ENCODE peak calls at places on chromosomes 3 and 15, in five cellular contexts. Y is heart right ventricle, U is lung, L is mucosa of descending colon, V is right atrium auricular region. S is an unnamed sample.

GRCh38 chr3:44682182-44682896 is 30.1 kb upstream of the ZNF502 start:
- DNase-seq in Y (no peak), U (no peak), L (no peak), V (no peak), S (no peak)

GRCh38 chr15:56176996-56177395 is 66.7 kb downstream of the RFX7 start:
- DNase-seq in L (no peak), V (no peak), U (no peak), Y (no peak), S (no peak)

GRCh38 chr15:42371125-42371524 is 11.8 kb downstream of the CAPN3 start:
- DNase-seq in L (no peak), V (no peak), Y (no peak), U (no peak), S (no peak)

GRCh38 chr3:58518304-58518789 is 18.6 kb downstream of the ACOX2 start:
- DNase-seq in U (no peak), V (peak; percentile 5), Y (no peak), L (no peak), S (no peak)

GRCh38 chr3:187689984-187690383 is 12.4 kb downstream of the RTP2 start:
- DNase-seq in L (no peak), U (no peak), V (no peak), Y (no peak), S (no peak)

GRCh38 chr3:118618247-118619040 is 416.2 kb downstream of the IGSF11 start:
- DNase-seq in Y (no peak), V (no peak), L (no peak), U (no peak), S (no peak)

GRCh38 chr3:169146112-169146665 is 517.3 kb downstream of the MECOM start:
- DNase-seq in U (peak; percentile 60), Y (peak; percentile 62), V (peak; percentile 86), L (peak; percentile 70), S (no peak)

GRCh38 chr3:133991637-133992036 is 38.1 kb downstream of the SLCO2A1 start:
- DNase-seq in L (no peak), Y (no peak), V (peak; percentile 40), U (no peak), S (no peak)

GRCh38 chr3:185528481-185529009 is 23.8 kb downstream of the LIPH start:
- DNase-seq in L (no peak), Y (no peak), U (no peak), V (no peak), S (no peak)

GRCh38 chr3:71127052-71127451 is 456.5 kb downstream of the FOXP1 start:
- DNase-seq in L (no peak), Y (no peak), U (no peak), V (no peak), S (no peak)

GRCh38 chr15:77830041-77830440 is 197.3 kb upstream of the LINGO1 start:
- DNase-seq in L (no peak), Y (no peak), U (no peak), V (no peak), S (no peak)

GRCh38 chr3:112814256-112814655 is 32.4 kb downstream of the CD200R1L start:
- DNase-seq in V (no peak), Y (no peak), L (no peak), U (no peak), S (no peak)

GRCh38 chr15:49686626-49687025 is 65.8 kb downstream of the DTWD1 start:
- DNase-seq in V (no peak), Y (no peak), L (no peak), U (no peak), S (no peak)

GRCh38 chr3:39191103-39191502 is 1.3 kb downstream of the XIRP1 start:
- DNase-seq in Y (no peak), V (no peak), L (no peak), U (no peak), S (no peak)

GRCh38 chr3:187027531-187027936 is 97.2 kb downstream of the ST6GAL1 start:
- DNase-seq in L (no peak), V (no peak), U (no peak), Y (no peak), S (peak; percentile 91)

GRCh38 chr3:18439281-18439680 is 14.1 kb upstream of the SATB1 start:
- DNase-seq in L (no peak), Y (no peak), V (no peak), U (no peak), S (no peak)

GRCh38 chr3:14803101-14803980 is 15.4 kb upstream of the FGD5 start:
- DNase-seq in V (no peak), L (no peak), U (no peak), Y (no peak), S (no peak)

GRCh38 chr3:23650371-23651140 is 155.2 kb upstream of the UBE2E1 start:
- DNase-seq in Y (no peak), V (no peak), U (no peak), L (no peak), S (no peak)

GRCh38 chr3:155428558-155428957 is 135.1 kb upstream of the STRIT1 start:
- DNase-seq in U (no peak), L (no peak), V (no peak), Y (no peak), S (no peak)

GRCh38 chr3:120855665-120856437 is 52.2 kb upstream of the STXBP5L start:
- DNase-seq in V (peak; percentile 59), L (no peak), U (no peak), Y (peak; percentile 8), S (no peak)

GRCh38 chr3:113249111-113249510 is 37.8 kb downstream of the BOC start:
- DNase-seq in U (no peak), V (no peak), L (no peak), Y (no peak), S (no peak)

GRCh38 chr3:186750316-186750715 is 33.1 kb upstream of the EIF4A2 start:
- DNase-seq in Y (no peak), L (no peak), V (no peak), U (no peak), S (no peak)

GRCh38 chr3:151011427-151011826 is 38.9 kb upstream of the CLRN1 start:
- DNase-seq in U (no peak), V (no peak), Y (no peak), L (no peak), S (no peak)

GRCh38 chr3:45972534-45973402 is 22.9 kb downstream of the FYCO1 start:
- DNase-seq in V (no peak), Y (no peak), L (no peak), U (peak; percentile 54), S (no peak)

GRCh38 chr15:73330206-73331051 is 38.3 kb downstream of the HCN4 start:
- DNase-seq in L (no peak), V (no peak), Y (no peak), U (no peak), S (no peak)

GRCh38 chr3:32009957-32010356 is 28.4 kb downstream of the ZNF860 start:
- DNase-seq in U (no peak), L (no peak), Y (no peak), V (no peak), S (no peak)

GRCh38 chr3:65666426-65667091 is 372.2 kb downstream of the MAGI1 start:
- DNase-seq in L (no peak), U (no peak), V (no peak), Y (no peak), S (no peak)

GRCh38 chr15:81400640-81401236 is 26.7 kb upstream of the TMC3 start:
- DNase-seq in U (no peak), Y (no peak), V (no peak), L (no peak), S (peak; percentile 58)

GRCh38 chr15:101027273-101027901 is 108.2 kb downstream of the LRRK1 start:
- DNase-seq in L (no peak), Y (peak; percentile 3), V (peak; percentile 49), U (peak; percentile 27), S (no peak)

DNA sequence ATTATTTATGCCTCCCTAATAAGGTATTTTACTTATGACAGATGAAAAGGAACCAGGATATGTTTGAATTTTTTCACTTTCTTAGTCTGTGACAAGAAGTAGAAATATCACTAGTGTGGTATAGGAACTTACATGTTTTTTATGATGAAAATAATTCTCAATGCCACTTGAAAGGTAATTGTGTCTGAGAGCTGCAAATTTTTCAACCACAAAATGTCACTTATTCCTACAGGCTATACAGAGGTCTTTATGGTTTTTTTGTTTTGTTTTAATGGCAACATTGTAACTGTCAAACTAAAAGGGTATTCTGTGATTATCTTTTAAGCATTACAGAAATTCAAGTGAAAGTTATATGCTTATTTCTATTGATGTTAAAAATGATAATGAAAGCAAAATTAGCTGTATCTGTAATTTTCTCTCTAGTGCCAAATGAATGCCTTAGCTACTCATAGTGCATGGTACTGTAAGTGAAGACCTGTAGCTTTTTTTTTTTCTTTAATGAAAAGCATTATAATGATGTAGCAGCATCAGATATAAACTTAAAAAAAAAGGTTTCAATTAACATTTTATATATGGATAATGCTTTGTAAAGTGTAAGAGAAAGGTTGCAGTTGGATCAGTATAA is 14.7 kb downstream of the FEM1B start:
- DNase-seq in Y (no peak), L (no peak), V (no peak), U (no peak), S (no peak)
- H3K9me3 ChIP-seq in Y (no peaks in the 10 kb centered on the region), L (no peaks in the 10 kb centered on the region), V (no peaks in the 10 kb centered on the region), U (peaks cover 2% of the 10 kb centered on the region), S (no peaks in the 10 kb centered on the region)

GRCh38 chr3:128081226-128081625 is 29.0 kb downstream of the SEC61A1 start:
- DNase-seq in Y (no peak), U (no peak), L (no peak), V (no peak), S (no peak)
- H3K9me3 ChIP-seq in Y (no peaks in the 10 kb centered on the region), U (no peaks in the 10 kb centered on the region), L (no peaks in the 10 kb centered on the region), V (no peaks in the 10 kb centered on the region), S (no peaks in the 10 kb centered on the region)

GRCh38 chr3:5136211-5136610 is 14.1 kb downstream of the ARL8B start:
- DNase-seq in L (no peak), V (no peak), Y (no peak), U (no peak), S (no peak)
- H3K9me3 ChIP-seq in L (no peaks in the 10 kb centered on the region), V (no peaks in the 10 kb centered on the region), Y (no peaks in the 10 kb centered on the region), U (no peaks in the 10 kb centered on the region), S (no peaks in the 10 kb centered on the region)

DNA sequence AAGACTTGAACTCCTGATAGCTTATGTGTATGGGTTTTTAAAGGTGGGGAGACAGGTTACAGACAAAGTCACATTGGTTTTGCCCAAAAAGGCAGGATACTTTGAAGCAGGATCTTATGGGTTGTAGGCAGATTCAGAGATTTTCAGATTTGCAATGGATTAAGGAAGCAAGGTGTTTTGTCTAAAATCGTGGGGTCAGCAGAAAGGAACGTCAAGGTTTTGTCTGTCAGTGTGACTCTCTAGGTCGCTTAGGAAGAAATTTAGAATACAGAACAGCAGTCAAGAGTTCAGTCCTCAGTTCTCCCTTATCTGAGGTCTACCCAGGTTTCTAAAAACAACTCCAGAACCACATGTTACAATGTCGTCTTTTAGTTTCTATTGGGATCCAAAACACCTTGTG is 361.0 kb downstream of the SQOR start:
- DNase-seq in L (no peak), U (no peak), Y (no peak), V (no peak), S (no peak)
- H3K9me3 ChIP-seq in L (no peaks in the 10 kb centered on the region), U (no peaks in the 10 kb centered on the region), Y (peaks cover 4% of the 10 kb centered on the region), V (no peaks in the 10 kb centered on the region), S (no peaks in the 10 kb centered on the region)

S was measured in naive thymus-derived CD4-positive, alpha-beta T cell.